ENCODE peak calls at places on chromosomes 3 and 15, in ten cellular contexts. H is A172; Y is right atrium auricular region; M is stimulated activated CD8-positive, alpha-beta memory T cell treated with anti-CD3 and anti-CD28 coated beads, Interleukin-4, amount 100 ng/mL, for 1 hour; I is GM12878; R is activated naive CD4-positive, alpha-beta T cell; P is activated gamma-delta T cell treated with Interleukin-2 at 50 U/mL for 16 hours; S is endothelial cell of umbilical vein; E is AG09309; Q is CD8-positive, alpha-beta T cell. J is an unnamed sample.

GRCh38 chr3:40116478-40117162 is 192.9 kb upstream of the EIF1B start:
- DNase-seq in H (no peak), Y (no peak), M (no peak), I (no peak), R (no peak), P (no peak), S (peak; percentile 38), E (no peak), Q (no peak), J (no peak)

GRCh38 chr15:32994810-32995424 is 199.6 kb downstream of the FMN1 start:
- DNase-seq in H (peak; percentile 26), Y (no peak), M (no peak), I (no peak), R (no peak), P (no peak), S (peak; percentile 63), E (no peak), Q (no peak), J (peak; percentile 43)

GRCh38 chr3:147015334-147015733 is 391.0 kb downstream of the ZIC4 start:
- DNase-seq in H (no peak), Y (no peak), M (no peak), I (no peak), R (no peak), P (no peak), S (no peak), E (no peak), Q (no peak), J (no peak)

GRCh38 chr3:33377931-33378330 is 62.3 kb downstream of the UBP1 start:
- DNase-seq in H (peak; percentile 72), Y (no peak), M (no peak), I (no peak), R (no peak), P (no peak), S (no peak), E (peak; percentile 27), Q (no peak), J (peak; percentile 42)

GRCh38 chr3:192861972-192862371 is 55.7 kb downstream of the MB21D2 start:
- DNase-seq in H (no peak), Y (no peak), M (no peak), I (peak; percentile 56), R (no peak), P (no peak), S (no peak), E (no peak), Q (no peak), J (no peak)

GRCh38 chr3:151227438-151228290 is 24.6 kb upstream of the GPR171 start:
- DNase-seq in H (peak; percentile 75), Y (peak; percentile 78), M (peak; percentile 57), I (peak; percentile 60), R (peak; percentile 47), P (peak; percentile 82), S (peak; percentile 79), E (no peak), Q (peak; percentile 82), J (peak; percentile 78)

GRCh38 chr3:192812736-192813383 is 85.5 kb upstream of the FGF12 start:
- DNase-seq in H (no peak), Y (no peak), M (no peak), I (no peak), R (no peak), P (no peak), S (peak; percentile 79), E (peak; percentile 43), Q (no peak), J (peak; percentile 59)

GRCh38 chr3:52572221-52572620 is 35.8 kb downstream of the UQCC5 start:
- DNase-seq in H (no peak), Y (no peak), M (no peak), I (no peak), R (no peak), P (no peak), S (no peak), E (no peak), Q (no peak), J (no peak)

GRCh38 chr3:106578911-106579310 is 710.1 kb upstream of the CBLB start:
- DNase-seq in H (peak; percentile 5), Y (no peak), M (no peak), I (no peak), R (no peak), P (no peak), S (no peak), E (no peak), Q (no peak), J (no peak)

GRCh38 chr15:68431792-68432401 is at the start of gene ITGA11:
- DNase-seq in H (peak; percentile 33), Y (peak; percentile 74), M (no peak), I (no peak), R (no peak), P (no peak), S (peak; percentile 60), E (no peak), Q (no peak), J (peak; percentile 45)

GRCh38 chr3:71063768-71064287 is 519.7 kb downstream of the FOXP1 start:
- DNase-seq in H (peak; percentile 46), Y (no peak), M (no peak), I (no peak), R (peak; percentile 55), P (peak; percentile 20), S (no peak), E (no peak), Q (peak; percentile 33), J (peak; percentile 44)

GRCh38 chr3:143083781-143084180 is 35.8 kb upstream of the CHST2 start:
- DNase-seq in H (no peak), Y (no peak), M (no peak), I (no peak), R (no peak), P (no peak), S (no peak), E (no peak), Q (no peak), J (no peak)

GRCh38 chr3:191412764-191413163 is 48.2 kb upstream of the PYDC2 start:
- DNase-seq in H (peak; percentile 61), Y (no peak), M (no peak), I (no peak), R (no peak), P (no peak), S (peak; percentile 97), E (peak; percentile 84), Q (no peak), J (peak; percentile 69)

GRCh38 chr3:153621988-153622387 is 460.0 kb downstream of the RAP2B start:
- DNase-seq in H (no peak), Y (no peak), M (no peak), I (peak; percentile 34), R (no peak), P (no peak), S (peak; percentile 32), E (no peak), Q (no peak), J (no peak)

GRCh38 chr15:40232625-40233070 is 6.2 kb upstream of the PAK6 start:
- DNase-seq in H (no peak), Y (no peak), M (no peak), I (no peak), R (no peak), P (no peak), S (no peak), E (no peak), Q (no peak), J (no peak)

GRCh38 chr3:13686332-13686731 is 137.4 kb downstream of the FBLN2 start:
- DNase-seq in H (no peak), Y (no peak), M (no peak), I (no peak), R (no peak), P (no peak), S (no peak), E (no peak), Q (no peak), J (no peak)